ENCODE peak calls at places on chromosome 13, in five cellular contexts. M, W, I, K and P are unnamed samples.

GRCh38 chr13:32746474-32746873 is 160.2 kb downstream of the PDS5B start:
- DNase-seq in M (no peak), W (no peak), I (no peak), K (no peak), P (no peak)

GRCh38 chr13:72507394-72508199 is 219.8 kb downstream of the MZT1 start:
- DNase-seq in M (no peak), W (no peak), I (no peak), K (no peak), P (no peak)

GRCh38 chr13:71722206-71722605 is 144.8 kb downstream of the DACH1 start:
- DNase-seq in M (peak), W (no peak), I (no peak), K (no peak), P (no peak)

GRCh38 chr13:22114630-22115311 is 443.9 kb downstream of the FGF9 start:
- DNase-seq in M (peak), W (no peak), I (no peak), K (peak), P (no peak)

GRCh38 chr13:110183925-110184324 is 123.0 kb downstream of the COL4A1 start:
- DNase-seq in M (peak), W (no peak), I (peak), K (no peak), P (no peak)

GRCh38 chr13:26457212-26457611 is 100.3 kb upstream of the WASF3 start:
- DNase-seq in M (no peak), W (no peak), I (no peak), K (no peak), P (no peak)

GRCh38 chr13:75307370-75307984 is 174.5 kb downstream of the TBC1D4 start:
- DNase-seq in M (peak), W (no peak), I (no peak), K (no peak), P (no peak)

GRCh38 chr13:47862841-47863240 is 138.2 kb downstream of the SUCLA2 start:
- DNase-seq in M (no peak), W (no peak), I (no peak), K (no peak), P (no peak)

GRCh38 chr13:74443623-74444022 is 309.4 kb upstream of the KLF12 start:
- DNase-seq in M (peak), W (no peak), I (no peak), K (no peak), P (no peak)

GRCh38 chr13:35499131-35500051 is 22.9 kb upstream of the MAB21L1 start:
- DNase-seq in M (no peak), W (no peak), I (no peak), K (no peak), P (no peak)

GRCh38 chr13:42405665-42406390 is 133.9 kb downstream of the AKAP11 start:
- DNase-seq in M (peak), W (no peak), I (no peak), K (peak), P (no peak)

GRCh38 chr13:66329988-66330429 is 900.1 kb downstream of the PCDH9 start:
- DNase-seq in M (peak), W (no peak), I (no peak), K (no peak), P (no peak)

GRCh38 chr13:111153977-111154332 is 38.8 kb downstream of the ARHGEF7 start:
- DNase-seq in M (no peak), W (peak), I (no peak), K (no peak), P (peak)

GRCh38 chr13:37409756-37410155 is 188.8 kb downstream of the POSTN start:
- DNase-seq in M (peak), W (no peak), I (no peak), K (no peak), P (no peak)

GRCh38 chr13:94006271-94006670 is 473.2 kb downstream of the DCT start:
- DNase-seq in M (no peak), W (no peak), I (no peak), K (no peak), P (peak)

GRCh38 chr13:56773148-56773547 is 367.6 kb upstream of the PRR20A start:
- DNase-seq in M (no peak), W (no peak), I (no peak), K (no peak), P (no peak)

GRCh38 chr13:107025991-107026390 is 458.1 kb upstream of the ARGLU1 start:
- DNase-seq in M (peak), W (no peak), I (no peak), K (no peak), P (no peak)

GRCh38 chr13:79407349-79407979 is 1.4 kb upstream of the RBM26 start:
- DNase-seq in M (no peak), W (no peak), I (no peak), K (no peak), P (no peak)

GRCh38 chr13:105510363-105510762 is 1025.1 kb downstream of the EFNB2 start:
- DNase-seq in M (no peak), W (no peak), I (no peak), K (no peak), P (no peak)

GRCh38 chr13:38537026-38537425 is 149.9 kb upstream of the FREM2 start:
- DNase-seq in M (no peak), W (no peak), I (no peak), K (no peak), P (no peak)

GRCh38 chr13:31477961-31478360 is 261.4 kb upstream of the RXFP2 start:
- DNase-seq in M (peak), W (no peak), I (no peak), K (no peak), P (no peak)

GRCh38 chr13:98853791-98854191 is 101.3 kb upstream of the SLC15A1 start:
- DNase-seq in M (peak), W (no peak), I (no peak), K (peak), P (no peak)

GRCh38 chr13:83327091-83327490 is 555.2 kb downstream of the SLITRK1 start:
- DNase-seq in M (no peak), W (no peak), I (no peak), K (no peak), P (no peak)

GRCh38 chr13:26600345-26600761 is 42.9 kb downstream of the WASF3 start:
- DNase-seq in M (peak), W (no peak), I (no peak), K (no peak), P (no peak)

GRCh38 chr13:39149896-39150295 is 111.6 kb downstream of the NHLRC3 start:
- DNase-seq in M (no peak), W (no peak), I (no peak), K (no peak), P (no peak)

GRCh38 chr13:97125810-97126738 is 96.1 kb upstream of the MBNL2 start:
- DNase-seq in M (peak), W (no peak), I (no peak), K (peak), P (no peak)

GRCh38 chr13:35198821-35199220 is 256.8 kb downstream of the NBEA start:
- DNase-seq in M (no peak), W (no peak), I (no peak), K (no peak), P (no peak)

GRCh38 chr13:45258339-45258685 is 57.5 kb upstream of the KCTD4 start:
- DNase-seq in M (no peak), W (no peak), I (no peak), K (no peak), P (peak)
- TF ChIP-seq MXI1 in M (no peak), W (no peak), I (no peak), K (no peak), P (no peak)

GRCh38 chr13:113796211-113796875 is 37.3 kb downstream of the TMEM255B start:
- DNase-seq in M (no peak), W (no peak), I (no peak), K (no peak), P (no peak)
- TF ChIP-seq MXI1 in M (no peak), W (no peak), I (no peak), K (no peak), P (no peak)

GRCh38 chr13:49669735-49670309 is 21.5 kb downstream of the EBPL start:
- DNase-seq in M (peak), W (peak), I (peak), K (no peak), P (peak)
- TF ChIP-seq MXI1 in M (no peak), W (no peak), I (peak), K (no peak), P (no peak)

GRCh38 chr13:96052655-96053002 is 572 bp downstream of the UGGT2 start:
- DNase-seq in M (peak), W (peak), I (peak), K (peak), P (peak)

DNA sequence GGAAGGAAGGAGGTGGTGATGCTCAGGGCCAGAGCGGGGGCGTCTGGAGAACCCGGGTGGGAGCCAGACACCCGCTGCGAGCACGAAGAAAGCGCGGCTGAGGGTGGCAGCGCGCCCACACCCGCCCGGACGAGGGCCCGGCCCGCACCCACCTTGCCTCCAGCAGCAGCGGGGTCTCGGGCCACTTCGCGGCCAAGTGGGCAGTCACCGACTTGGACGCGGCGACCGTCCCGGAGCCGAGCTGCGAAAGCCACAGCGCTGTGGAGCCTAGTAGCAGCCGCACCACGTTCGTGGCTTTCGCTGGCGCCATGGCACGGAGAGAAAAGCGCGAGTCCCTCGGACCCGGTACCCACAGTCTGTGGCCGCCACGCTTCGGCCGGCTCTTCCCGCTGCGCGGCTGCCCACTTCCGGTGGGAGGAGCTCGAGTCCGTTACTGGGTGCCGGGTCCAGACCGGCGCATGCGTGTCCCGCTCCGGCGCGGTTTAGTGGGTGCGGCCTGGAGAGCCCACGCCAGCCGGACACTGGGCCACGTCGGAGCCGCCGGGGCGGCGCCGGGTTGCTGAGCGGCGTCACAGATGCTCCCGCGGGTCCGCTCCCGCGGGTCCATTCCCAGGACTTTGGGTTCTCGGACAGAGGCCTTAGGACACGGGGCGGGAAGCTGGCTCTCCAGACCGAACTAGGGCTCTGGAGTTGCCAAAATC is at the start of gene UGGT2:
- DNase-seq in M (peak), W (peak), I (peak), K (peak), P (peak)
- TF ChIP-seq MXI1 in M (peak), W (no peak), I (peak), K (peak), P (peak)